ENCODE peak calls at places on chromosomes 5 and 9, in nine cellular contexts. One of them, this sample, is unnamed.
A peak's percentile ranks its signal among the peaks of the same experiment; 100 is the strongest.

GRCh38 chr9:93597871-93598646 is 21.7 kb downstream of the PHF2 start:
- DNase-seq in body of pancreas: no peak
- DNase-seq in suprapubic skin: peak; percentile 67
- DNase-seq in adrenal gland: peak; percentile 7
- DNase-seq in breast epithelium: no peak
- DNase-seq in A549: no peak
- DNase-seq in upper lobe of left lung: peak; percentile 13
- DNase-seq in ovary: no peak
- DNase-seq in transverse colon: no peak
- DNase-seq in this sample: no peak

GRCh38 chr5:167814828-167815227 is 476.6 kb upstream of the WWC1 start:
- DNase-seq in body of pancreas: no peak
- DNase-seq in suprapubic skin: no peak
- DNase-seq in adrenal gland: no peak
- DNase-seq in breast epithelium: peak; percentile 37
- DNase-seq in A549: no peak
- DNase-seq in upper lobe of left lung: no peak
- DNase-seq in ovary: no peak
- DNase-seq in transverse colon: no peak
- DNase-seq in this sample: no peak

GRCh38 chr9:36818965-36819870 is 214.8 kb downstream of the PAX5 start:
- DNase-seq in body of pancreas: no peak
- DNase-seq in suprapubic skin: no peak
- DNase-seq in adrenal gland: no peak
- DNase-seq in breast epithelium: no peak
- DNase-seq in A549: no peak
- DNase-seq in upper lobe of left lung: no peak
- DNase-seq in ovary: peak; percentile 44
- DNase-seq in transverse colon: no peak
- DNase-seq in this sample: no peak

GRCh38 chr5:180045889-180046499 is 25.6 kb downstream of the RNF130 start:
- DNase-seq in body of pancreas: no peak
- DNase-seq in suprapubic skin: no peak
- DNase-seq in adrenal gland: no peak
- DNase-seq in breast epithelium: no peak
- DNase-seq in A549: no peak
- DNase-seq in upper lobe of left lung: no peak
- DNase-seq in ovary: no peak
- DNase-seq in transverse colon: no peak
- DNase-seq in this sample: no peak

GRCh38 chr9:135039266-135039870 is 48.1 kb upstream of the OLFM1 start:
- DNase-seq in body of pancreas: no peak
- DNase-seq in suprapubic skin: peak; percentile 56
- DNase-seq in adrenal gland: no peak
- DNase-seq in breast epithelium: no peak
- DNase-seq in A549: no peak
- DNase-seq in upper lobe of left lung: no peak
- DNase-seq in ovary: no peak
- DNase-seq in transverse colon: no peak
- DNase-seq in this sample: no peak

GRCh38 chr5:11797132-11797531 is 107.1 kb downstream of the CTNND2 start:
- DNase-seq in body of pancreas: peak; percentile 15
- DNase-seq in suprapubic skin: no peak
- DNase-seq in adrenal gland: no peak
- DNase-seq in breast epithelium: no peak
- DNase-seq in A549: no peak
- DNase-seq in upper lobe of left lung: no peak
- DNase-seq in ovary: no peak
- DNase-seq in transverse colon: no peak
- DNase-seq in this sample: no peak

GRCh38 chr5:65262590-65263189 is 219.0 kb downstream of the ADAMTS6 start:
- DNase-seq in body of pancreas: no peak
- DNase-seq in suprapubic skin: no peak
- DNase-seq in adrenal gland: peak; percentile 13
- DNase-seq in breast epithelium: no peak
- DNase-seq in A549: no peak
- DNase-seq in upper lobe of left lung: no peak
- DNase-seq in ovary: no peak
- DNase-seq in transverse colon: no peak
- DNase-seq in this sample: no peak

GRCh38 chr9:86187121-86187520 is 72.3 kb downstream of the C9orf153 start:
- DNase-seq in body of pancreas: peak; percentile 9
- DNase-seq in suprapubic skin: no peak
- DNase-seq in adrenal gland: no peak
- DNase-seq in breast epithelium: no peak
- DNase-seq in A549: no peak
- DNase-seq in upper lobe of left lung: no peak
- DNase-seq in ovary: no peak
- DNase-seq in transverse colon: no peak
- DNase-seq in this sample: no peak

GRCh38 chr5:170427672-170428236 is 38.6 kb upstream of the KCNMB1 start:
- DNase-seq in body of pancreas: no peak
- DNase-seq in suprapubic skin: no peak
- DNase-seq in adrenal gland: no peak
- DNase-seq in breast epithelium: no peak
- DNase-seq in A549: no peak
- DNase-seq in upper lobe of left lung: no peak
- DNase-seq in ovary: no peak
- DNase-seq in transverse colon: no peak
- DNase-seq in this sample: no peak

GRCh38 chr5:179270581-179271300 is 74.5 kb downstream of the ADAMTS2 start:
- DNase-seq in body of pancreas: peak; percentile 13
- DNase-seq in suprapubic skin: peak; percentile 78
- DNase-seq in adrenal gland: peak; percentile 14
- DNase-seq in breast epithelium: no peak
- DNase-seq in A549: no peak
- DNase-seq in upper lobe of left lung: peak; percentile 24
- DNase-seq in ovary: peak; percentile 73
- DNase-seq in transverse colon: peak; percentile 9
- DNase-seq in this sample: no peak

GRCh38 chr5:178221857-178222256 is 10.7 kb downstream of the PHYKPL start:
- DNase-seq in body of pancreas: no peak
- DNase-seq in suprapubic skin: no peak
- DNase-seq in adrenal gland: no peak
- DNase-seq in breast epithelium: no peak
- DNase-seq in A549: no peak
- DNase-seq in upper lobe of left lung: no peak
- DNase-seq in ovary: no peak
- DNase-seq in transverse colon: peak; percentile 21
- DNase-seq in this sample: no peak

GRCh38 chr5:72555871-72556270 is 48.7 kb upstream of the ZNF366 start:
- DNase-seq in body of pancreas: no peak
- DNase-seq in suprapubic skin: no peak
- DNase-seq in adrenal gland: no peak
- DNase-seq in breast epithelium: no peak
- DNase-seq in A549: no peak
- DNase-seq in upper lobe of left lung: no peak
- DNase-seq in ovary: no peak
- DNase-seq in transverse colon: no peak
- DNase-seq in this sample: no peak

GRCh38 chr5:45793638-45794532 is 97.7 kb upstream of the HCN1 start:
- DNase-seq in body of pancreas: no peak
- DNase-seq in suprapubic skin: no peak
- DNase-seq in adrenal gland: no peak
- DNase-seq in breast epithelium: no peak
- DNase-seq in A549: no peak
- DNase-seq in upper lobe of left lung: no peak
- DNase-seq in ovary: no peak
- DNase-seq in transverse colon: no peak
- DNase-seq in this sample: no peak

GRCh38 chr5:154390746-154391359 is 54.9 kb upstream of the SAP30L start:
- DNase-seq in body of pancreas: no peak
- DNase-seq in suprapubic skin: no peak
- DNase-seq in adrenal gland: no peak
- DNase-seq in breast epithelium: no peak
- DNase-seq in A549: no peak
- DNase-seq in upper lobe of left lung: no peak
- DNase-seq in ovary: no peak
- DNase-seq in transverse colon: no peak
- DNase-seq in this sample: no peak

GRCh38 chr9:31140316-31140715 is 1244.1 kb upstream of the ACO1 start:
- DNase-seq in body of pancreas: no peak
- DNase-seq in suprapubic skin: no peak
- DNase-seq in adrenal gland: no peak
- DNase-seq in breast epithelium: no peak
- DNase-seq in A549: no peak
- DNase-seq in upper lobe of left lung: no peak
- DNase-seq in ovary: no peak
- DNase-seq in transverse colon: no peak
- DNase-seq in this sample: no peak

GRCh38 chr9:123044556-123044955 is 11.1 kb downstream of the GPR21 start:
- DNase-seq in body of pancreas: no peak
- DNase-seq in suprapubic skin: no peak
- DNase-seq in adrenal gland: no peak
- DNase-seq in breast epithelium: no peak
- DNase-seq in A549: no peak
- DNase-seq in upper lobe of left lung: no peak
- DNase-seq in ovary: no peak
- DNase-seq in transverse colon: no peak
- DNase-seq in this sample: no peak

DNA sequence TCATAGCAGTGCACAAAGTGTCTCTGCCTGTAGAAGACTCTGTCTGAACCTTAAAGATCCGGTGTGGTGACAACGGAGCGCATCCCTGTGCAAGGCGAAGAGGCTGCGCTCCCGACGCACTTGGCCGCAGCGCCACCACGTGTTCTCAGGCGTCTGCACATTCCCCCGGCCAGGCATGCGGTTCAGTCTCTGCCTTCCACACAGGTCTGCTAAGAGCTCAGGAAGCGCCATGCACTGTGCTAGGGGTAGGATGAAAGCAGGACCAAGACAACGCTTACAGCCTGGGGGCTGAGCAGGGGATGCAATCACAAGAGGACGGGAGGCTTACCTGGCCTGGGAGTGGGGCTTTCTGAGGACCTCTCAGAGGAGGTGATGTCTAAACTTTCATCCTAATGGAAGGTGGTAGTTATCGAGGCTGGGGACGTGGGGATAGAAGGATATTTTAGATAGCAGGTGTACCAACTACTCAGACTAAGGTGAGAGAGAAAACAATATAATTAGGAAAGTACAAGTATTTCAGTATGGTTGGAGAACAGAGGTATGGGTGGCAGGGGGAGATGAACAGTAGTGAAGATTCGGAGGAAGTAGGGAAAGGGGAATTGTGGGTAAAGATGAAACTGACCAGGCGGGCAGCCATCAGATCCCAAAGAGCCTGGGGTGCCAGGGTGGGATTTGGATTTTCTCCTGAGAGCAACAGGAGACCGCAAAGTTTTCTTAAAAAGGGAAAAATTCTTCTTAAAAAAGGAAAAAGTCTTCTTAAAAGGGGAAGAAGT is 13.3 kb downstream of the CAPSL start:
- DNase-seq in body of pancreas: peak; percentile 57
- DNase-seq in suprapubic skin: peak; percentile 84
- DNase-seq in adrenal gland: peak; percentile 81
- DNase-seq in breast epithelium: peak; percentile 25
- DNase-seq in A549: peak; percentile 37
- DNase-seq in upper lobe of left lung: peak; percentile 63
- DNase-seq in ovary: peak; percentile 53
- DNase-seq in transverse colon: peak; percentile 59
- DNase-seq in this sample: no peak
- TF ChIP-seq CTCF in body of pancreas: peak; percentile 32
- TF ChIP-seq CTCF in suprapubic skin: peak; percentile 23
- TF ChIP-seq CTCF in adrenal gland: peak; percentile 51
- TF ChIP-seq CTCF in breast epithelium: peak; percentile 47
- TF ChIP-seq CTCF in A549: peak; percentile 40
- TF ChIP-seq CTCF in upper lobe of left lung: peak; percentile 61
- TF ChIP-seq CTCF in ovary: peak; percentile 34
- TF ChIP-seq CTCF in transverse colon: peak; percentile 37
- TF ChIP-seq CTCF in this sample: peak; percentile 54

DNA sequence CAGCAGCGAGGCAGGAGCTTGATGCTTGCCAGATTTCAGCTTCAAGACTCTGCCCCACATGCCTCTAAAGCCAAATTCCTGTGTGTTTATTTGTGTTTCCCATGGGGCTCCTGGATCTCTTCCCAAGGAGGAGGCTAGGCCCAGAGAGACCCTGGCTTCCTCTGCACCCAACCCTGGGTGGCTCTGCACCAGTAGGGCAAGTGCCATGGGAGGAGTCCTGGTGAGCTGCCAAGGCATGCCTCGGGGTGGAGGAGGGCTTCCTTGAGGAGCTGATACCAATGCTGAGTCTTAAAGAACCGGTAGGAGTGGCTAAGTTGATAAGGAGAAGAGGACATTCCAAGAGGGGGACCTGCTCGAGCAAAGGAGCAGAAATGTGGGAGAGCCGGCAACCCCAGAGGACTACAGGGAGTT is 6.8 kb upstream of the TIFAB start:
- DNase-seq in body of pancreas: peak; percentile 23
- DNase-seq in suprapubic skin: peak; percentile 71
- DNase-seq in adrenal gland: no peak
- DNase-seq in breast epithelium: no peak
- DNase-seq in A549: no peak
- DNase-seq in upper lobe of left lung: peak; percentile 84
- DNase-seq in ovary: no peak
- DNase-seq in transverse colon: peak; percentile 84
- DNase-seq in this sample: no peak
- TF ChIP-seq POLR2A in body of pancreas: no peak
- TF ChIP-seq POLR2A in suprapubic skin: no peak
- TF ChIP-seq POLR2A in adrenal gland: no peak
- TF ChIP-seq POLR2A in breast epithelium: no peak
- TF ChIP-seq POLR2A in A549: no peak
- TF ChIP-seq POLR2A in upper lobe of left lung: no peak
- TF ChIP-seq POLR2A in ovary: no peak
- TF ChIP-seq POLR2A in transverse colon: no peak
- TF ChIP-seq POLR2A in this sample: no peak

GRCh38 chr9:121277026-121277425 is 9.1 kb downstream of the GSN start:
- DNase-seq in body of pancreas: no peak
- DNase-seq in suprapubic skin: no peak
- DNase-seq in adrenal gland: no peak
- DNase-seq in breast epithelium: no peak
- DNase-seq in A549: no peak
- DNase-seq in upper lobe of left lung: no peak
- DNase-seq in ovary: no peak
- DNase-seq in transverse colon: no peak
- DNase-seq in this sample: no peak
- H3K4me1 ChIP-seq in body of pancreas: peaks cover 31% of the 10 kb centered on the region
- H3K4me1 ChIP-seq in suprapubic skin: peaks cover 91% of the 10 kb centered on the region
- H3K4me1 ChIP-seq in adrenal gland: peaks cover 49% of the 10 kb centered on the region
- H3K4me1 ChIP-seq in breast epithelium: peaks cover 43% of the 10 kb centered on the region
- H3K4me1 ChIP-seq in A549: peaks cover 51% of the 10 kb centered on the region
- H3K4me1 ChIP-seq in upper lobe of left lung: peaks cover 56% of the 10 kb centered on the region
- H3K4me1 ChIP-seq in ovary: peaks cover 39% of the 10 kb centered on the region
- H3K4me1 ChIP-seq in transverse colon: peaks cover 46% of the 10 kb centered on the region
- H3K4me1 ChIP-seq in this sample: peaks cover 77% of the 10 kb centered on the region

DNA sequence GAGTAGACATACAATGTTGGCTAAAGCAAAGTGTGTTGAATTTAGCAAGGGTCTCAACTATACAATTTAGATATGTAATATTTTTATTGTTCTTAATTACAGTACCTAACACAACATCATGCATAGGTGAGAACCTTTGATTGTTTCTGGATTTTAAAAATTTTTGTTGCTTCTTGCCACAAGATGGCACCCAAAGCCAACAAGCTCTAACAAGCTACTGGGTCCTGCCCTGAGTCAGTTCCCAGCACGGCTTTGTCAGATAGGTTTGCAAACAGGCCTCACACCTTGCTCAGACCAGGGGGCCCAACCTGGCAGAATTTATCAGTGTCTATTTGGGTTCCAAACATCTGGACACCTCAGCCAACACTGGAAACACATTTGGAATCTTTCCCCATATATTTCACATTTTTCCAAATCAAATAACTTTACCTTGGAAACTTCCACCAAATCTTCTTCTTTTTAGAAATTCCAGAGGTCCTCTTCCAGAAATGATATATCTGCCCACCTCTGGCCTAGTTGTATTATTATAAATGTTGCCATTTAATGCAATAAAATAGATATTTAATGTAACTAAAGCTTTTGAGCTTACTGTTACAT is 49.5 kb upstream of the EGFLAM start:
- DNase-seq in body of pancreas: peak; percentile 17
- DNase-seq in suprapubic skin: no peak
- DNase-seq in adrenal gland: peak; percentile 42
- DNase-seq in breast epithelium: no peak
- DNase-seq in A549: peak; percentile 19
- DNase-seq in upper lobe of left lung: no peak
- DNase-seq in ovary: peak; percentile 54
- DNase-seq in transverse colon: no peak
- DNase-seq in this sample: no peak
- TF ChIP-seq CTCF in body of pancreas: peak; percentile 19
- TF ChIP-seq CTCF in suprapubic skin: no peak
- TF ChIP-seq CTCF in adrenal gland: peak; percentile 19
- TF ChIP-seq CTCF in breast epithelium: peak; percentile 23
- TF ChIP-seq CTCF in A549: peak; percentile 68
- TF ChIP-seq CTCF in upper lobe of left lung: no peak
- TF ChIP-seq CTCF in ovary: peak; percentile 49
- TF ChIP-seq CTCF in transverse colon: no peak
- TF ChIP-seq CTCF in this sample: no peak

This sample was measured in esophagus squamous epithelium.